ENCODE peak calls at places on chromosomes 7 and 10, in four cellular contexts. One of them, this sample, is unnamed.

GRCh38 chr7:30595461-30596042 is 874 bp downstream of the GARS1 start:
- DNase-seq in H1: no peak
- DNase-seq in H9: no peak
- DNase-seq in mesendoderm: peak
- DNase-seq in this sample: no peak

GRCh38 chr7:131111081-131111576 is 216.5 kb upstream of the MKLN1 start:
- DNase-seq in H1: no peak
- DNase-seq in H9: no peak
- DNase-seq in mesendoderm: peak
- DNase-seq in this sample: peak

GRCh38 chr7:100154651-100155491 is 3.7 kb downstream of the TRAPPC14 start:
- DNase-seq in H9: no peak
- DNase-seq in mesendoderm: peak
- DNase-seq in H1: no peak
- DNase-seq in this sample: no peak

GRCh38 chr10:63671317-63671937 is 150.2 kb downstream of the REEP3 start:
- DNase-seq in mesendoderm: peak
- DNase-seq in H9: no peak
- DNase-seq in H1: no peak
- DNase-seq in this sample: peak

GRCh38 chr10:76403876-76404275 is 972.5 kb downstream of the LRMDA start:
- DNase-seq in H1: no peak
- DNase-seq in mesendoderm: no peak
- DNase-seq in H9: no peak
- DNase-seq in this sample: peak

GRCh38 chr10:79053481-79054202 is 15.1 kb upstream of the ZMIZ1 start:
- DNase-seq in mesendoderm: no peak
- DNase-seq in H9: no peak
- DNase-seq in H1: no peak
- DNase-seq in this sample: no peak

GRCh38 chr10:976316-976715 is 11.9 kb upstream of the GTPBP4 start:
- DNase-seq in H1: no peak
- DNase-seq in mesendoderm: no peak
- DNase-seq in H9: no peak
- DNase-seq in this sample: no peak

GRCh38 chr10:1195828-1196227 is 139.6 kb downstream of the WDR37 start:
- DNase-seq in mesendoderm: peak
- DNase-seq in H9: peak
- DNase-seq in H1: no peak
- DNase-seq in this sample: no peak

GRCh38 chr7:111184960-111185359 is 94.0 kb downstream of the LRRN3 start:
- DNase-seq in H9: no peak
- DNase-seq in mesendoderm: no peak
- DNase-seq in H1: no peak
- DNase-seq in this sample: no peak

GRCh38 chr7:85685901-85686300 is 499.0 kb upstream of the SEMA3D start:
- DNase-seq in mesendoderm: peak
- DNase-seq in H9: no peak
- DNase-seq in H1: no peak
- DNase-seq in this sample: no peak

GRCh38 chr10:111077715-111078504 is 1.1 kb downstream of the ADRA2A start:
- DNase-seq in H1: peak
- DNase-seq in mesendoderm: no peak
- DNase-seq in H9: peak
- DNase-seq in this sample: no peak

GRCh38 chr7:151384776-151385625 is 24.8 kb downstream of the WDR86 start:
- DNase-seq in H1: no peak
- DNase-seq in H9: peak
- DNase-seq in mesendoderm: peak
- DNase-seq in this sample: no peak

GRCh38 chr7:92695308-92696261 is 105.4 kb upstream of the FAM133B start:
- DNase-seq in H1: peak
- DNase-seq in mesendoderm: peak
- DNase-seq in H9: peak
- DNase-seq in this sample: peak

GRCh38 chr7:111650456-111650999 is 88.2 kb upstream of the IMMP2L start:
- DNase-seq in H1: no peak
- DNase-seq in H9: no peak
- DNase-seq in mesendoderm: no peak
- DNase-seq in this sample: peak

GRCh38 chr10:32979041-32979440 is 21.0 kb upstream of the ITGB1 start:
- DNase-seq in H1: no peak
- DNase-seq in H9: no peak
- DNase-seq in mesendoderm: no peak
- DNase-seq in this sample: no peak

GRCh38 chr10:104349623-104350142 is 4.0 kb upstream of the CFAP58 start:
- DNase-seq in H9: no peak
- DNase-seq in mesendoderm: peak
- DNase-seq in H1: no peak
- DNase-seq in this sample: peak

GRCh38 chr10:22317771-22318565 is 1.8 kb downstream of the COMMD3 start:
- DNase-seq in H1: no peak
- DNase-seq in mesendoderm: peak
- DNase-seq in H9: no peak
- DNase-seq in this sample: no peak

GRCh38 chr7:132750530-132751281 is 174.4 kb upstream of the PLXNA4 start:
- DNase-seq in H1: no peak
- DNase-seq in mesendoderm: no peak
- DNase-seq in H9: no peak
- DNase-seq in this sample: peak

GRCh38 chr7:66629659-66630058 is 978 bp downstream of the KCTD7 start:
- DNase-seq in H9: no peak
- DNase-seq in H1: no peak
- DNase-seq in mesendoderm: no peak
- DNase-seq in this sample: no peak

GRCh38 chr7:41891967-41892755 is 189.3 kb upstream of the INHBA start:
- DNase-seq in mesendoderm: peak
- DNase-seq in H1: peak
- DNase-seq in H9: peak
- DNase-seq in this sample: no peak

GRCh38 chr10:78513330-78513729 is 479.7 kb downstream of the RPS24 start:
- DNase-seq in H9: no peak
- DNase-seq in mesendoderm: peak
- DNase-seq in H1: peak
- DNase-seq in this sample: peak

GRCh38 chr10:35058134-35058533 is 32.0 kb downstream of the CUL2 start:
- DNase-seq in H9: no peak
- DNase-seq in H1: no peak
- DNase-seq in mesendoderm: no peak
- DNase-seq in this sample: peak

GRCh38 chr10:26854524-26854923 is 6.2 kb downstream of the ABI1 start:
- DNase-seq in H9: no peak
- DNase-seq in mesendoderm: peak
- DNase-seq in H1: no peak
- DNase-seq in this sample: peak

GRCh38 chr7:144256112-144256511 is 8.5 kb downstream of the OR2A7 start:
- DNase-seq in H9: peak
- DNase-seq in H1: no peak
- DNase-seq in mesendoderm: peak
- DNase-seq in this sample: no peak

GRCh38 chr10:70575486-70575873 is 27.1 kb downstream of the PRF1 start:
- DNase-seq in H1: no peak
- DNase-seq in mesendoderm: no peak
- DNase-seq in H9: no peak
- DNase-seq in this sample: no peak

GRCh38 chr10:46255696-46256355 is 31.0 kb upstream of the ANTXRL start:
- DNase-seq in H1: peak
- DNase-seq in H9: peak
- DNase-seq in mesendoderm: peak
- DNase-seq in this sample: peak

GRCh38 chr10:121293121-121293520 is 305.1 kb downstream of the FGFR2 start:
- DNase-seq in H9: no peak
- DNase-seq in mesendoderm: no peak
- DNase-seq in H1: no peak
- DNase-seq in this sample: no peak

GRCh38 chr10:1022413-1022812 is 3.2 kb downstream of the IDI2 start:
- DNase-seq in H1: no peak
- DNase-seq in H9: no peak
- DNase-seq in mesendoderm: no peak
- DNase-seq in this sample: no peak

GRCh38 chr10:77866598-77866997 is 60.0 kb downstream of the DLG5 start:
- DNase-seq in H1: no peak
- DNase-seq in H9: no peak
- DNase-seq in mesendoderm: no peak
- DNase-seq in this sample: no peak

GRCh38 chr10:84114088-84114667 is 25.1 kb upstream of the GHITM start:
- DNase-seq in mesendoderm: peak
- DNase-seq in H1: peak
- DNase-seq in H9: no peak
- DNase-seq in this sample: no peak

GRCh38 chr7:19105546-19105945 is 11.9 kb downstream of the TWIST1 start:
- DNase-seq in H9: no peak
- DNase-seq in H1: no peak
- DNase-seq in mesendoderm: no peak
- DNase-seq in this sample: no peak
- H4K5ac ChIP-seq in H9: no peak
- H4K5ac ChIP-seq in H1: no peak
- H4K5ac ChIP-seq in mesendoderm: no peak
- H4K5ac ChIP-seq in this sample: no peak

DNA sequence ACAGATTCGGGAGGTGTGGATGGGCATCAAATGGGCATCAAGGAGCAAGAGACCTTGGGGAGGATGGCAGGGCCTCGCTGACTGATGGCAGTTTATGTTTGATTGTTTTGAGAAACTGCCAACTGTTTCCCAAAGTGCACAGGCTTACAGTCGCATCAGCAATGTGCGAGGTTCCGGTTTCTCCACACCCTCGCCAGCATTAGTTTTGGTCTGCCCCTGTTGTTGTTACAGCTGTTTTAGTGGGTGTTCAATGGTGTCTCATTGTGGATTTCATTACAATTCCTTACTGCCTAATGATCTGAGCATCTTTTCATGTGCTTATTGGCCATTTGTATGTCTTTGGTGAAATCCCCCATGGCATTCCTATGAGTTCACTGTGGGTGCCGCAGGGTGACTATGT is 24.4 kb downstream of the AKR1E2 start:
- DNase-seq in H9: no peak
- DNase-seq in H1: no peak
- DNase-seq in mesendoderm: no peak
- DNase-seq in this sample: no peak
- H4K5ac ChIP-seq in H9: no peak
- H4K5ac ChIP-seq in H1: no peak
- H4K5ac ChIP-seq in mesendoderm: peak
- H4K5ac ChIP-seq in this sample: no peak

GRCh38 chr7:69189406-69189805 is 408.9 kb upstream of the AUTS2 start:
- DNase-seq in H9: no peak
- DNase-seq in mesendoderm: no peak
- DNase-seq in H1: no peak
- DNase-seq in this sample: no peak
- H4K5ac ChIP-seq in H9: no peak
- H4K5ac ChIP-seq in mesendoderm: no peak
- H4K5ac ChIP-seq in H1: no peak
- H4K5ac ChIP-seq in this sample: no peak

GRCh38 chr10:117365612-117366011 is 9.6 kb downstream of the PDZD8 start:
- DNase-seq in H9: no peak
- DNase-seq in H1: no peak
- DNase-seq in mesendoderm: no peak
- DNase-seq in this sample: no peak
- H4K5ac ChIP-seq in H9: no peak
- H4K5ac ChIP-seq in H1: no peak
- H4K5ac ChIP-seq in mesendoderm: no peak
- H4K5ac ChIP-seq in this sample: no peak

GRCh38 chr7:83036130-83036529 is 126.6 kb downstream of the PCLO start:
- DNase-seq in mesendoderm: peak
- DNase-seq in H9: no peak
- DNase-seq in H1: no peak
- DNase-seq in this sample: no peak

GRCh38 chr7:83040454-83040853 is 122.2 kb downstream of the PCLO start:
- DNase-seq in mesendoderm: peak
- DNase-seq in H9: no peak
- DNase-seq in H1: no peak
- DNase-seq in this sample: no peak

GRCh38 chr7:83038787-83039186 is 123.9 kb downstream of the PCLO start:
- DNase-seq in mesendoderm: no peak
- DNase-seq in H9: no peak
- DNase-seq in H1: no peak
- DNase-seq in this sample: no peak

GRCh38 chr7:83032195-83032594 is 130.5 kb downstream of the PCLO start:
- DNase-seq in H1: no peak
- DNase-seq in H9: no peak
- DNase-seq in mesendoderm: no peak
- DNase-seq in this sample: no peak

DNA sequence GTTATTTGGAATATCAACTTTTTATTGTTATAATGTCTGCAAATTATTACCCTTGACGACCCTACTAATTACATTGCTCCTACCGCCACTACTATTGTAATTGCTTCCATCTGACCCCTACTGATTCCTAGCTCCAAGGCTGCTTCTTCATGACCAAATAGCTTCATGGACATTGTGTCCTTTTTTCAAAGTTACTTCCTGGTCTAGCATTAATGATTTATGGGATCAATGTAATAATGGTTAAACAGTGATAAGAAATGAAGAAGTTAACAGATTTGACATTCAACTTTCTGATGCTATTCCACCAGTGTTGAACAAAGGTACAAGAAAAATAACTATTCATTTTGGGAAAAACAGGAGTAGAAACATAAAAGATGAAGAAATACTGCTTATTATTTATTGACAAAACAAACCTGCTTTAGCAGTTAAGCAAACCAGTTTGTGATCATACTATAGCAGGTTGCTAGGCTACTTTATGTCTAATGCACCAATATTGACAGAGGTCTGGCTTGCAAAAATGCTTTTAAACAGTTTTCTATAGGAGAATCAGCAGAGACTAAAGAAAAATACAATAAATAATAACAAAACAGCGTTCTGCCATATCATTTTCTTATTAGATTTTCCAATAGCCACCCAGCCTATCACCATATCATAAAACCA is 125.8 kb downstream of the PCLO start:
- DNase-seq in mesendoderm: no peak
- DNase-seq in H9: no peak
- DNase-seq in H1: no peak
- DNase-seq in this sample: no peak
- H4K5ac ChIP-seq in mesendoderm: no peak
- H4K5ac ChIP-seq in H9: no peak
- H4K5ac ChIP-seq in H1: no peak
- H4K5ac ChIP-seq in this sample: no peak

DNA sequence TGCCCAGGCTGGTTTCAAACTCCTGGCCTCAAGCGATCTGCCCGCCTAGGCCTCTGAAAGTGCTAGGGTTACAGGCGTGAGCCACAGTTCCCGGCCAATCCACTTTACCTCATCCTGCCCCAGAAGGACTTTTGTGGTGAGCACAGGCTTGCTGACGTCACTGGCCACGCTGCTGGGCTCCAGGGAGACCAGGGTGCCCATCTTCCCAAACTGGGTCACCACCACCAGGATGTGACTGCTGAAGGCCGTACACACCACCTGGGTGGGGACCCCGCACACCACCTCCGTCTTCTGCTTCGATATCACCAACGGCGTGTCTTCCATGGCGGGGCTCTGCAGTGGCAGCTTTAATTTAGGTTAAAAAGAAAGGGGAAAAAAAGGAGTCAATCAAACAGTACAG is 816 bp downstream of the PSMG3 start:
- DNase-seq in mesendoderm: no peak
- DNase-seq in H9: no peak
- DNase-seq in H1: no peak
- DNase-seq in this sample: peak
- H4K5ac ChIP-seq in mesendoderm: no peak
- H4K5ac ChIP-seq in H9: no peak
- H4K5ac ChIP-seq in H1: no peak
- H4K5ac ChIP-seq in this sample: peak